ENCODE peak calls at places on chromosomes 16 and 17, in eight cellular contexts. P, G, Q, K, F, Z, B and M are unnamed samples.

GRCh38 chr16:64440421-64440831 is 681.4 kb downstream of the CDH11 start:
- DNase-seq in B (no peak), Q (peak), P (no peak), F (no peak), Z (no peak), G (no peak), K (peak), M (no peak)

GRCh38 chr16:84569382-84569987 is 48.4 kb downstream of the COTL1 start:
- DNase-seq in P (no peak), Z (peak), Q (no peak), K (no peak), G (no peak), F (no peak), B (no peak), M (no peak)

GRCh38 chr17:64186171-64187092 is 56.5 kb upstream of the ERN1 start:
- DNase-seq in B (no peak), K (no peak), P (no peak), Q (no peak), Z (no peak), G (no peak), F (no peak), M (no peak)

GRCh38 chr17:6755731-6756184 is at the start of gene XAF1:
- DNase-seq in P (peak), K (peak), Q (peak), Z (peak), B (no peak), F (peak), G (no peak), M (peak)

GRCh38 chr17:19724501-19725420 is 8.4 kb upstream of the SLC47A2 start:
- DNase-seq in F (peak), P (peak), Z (peak), B (no peak), K (no peak), Q (peak), G (no peak), M (no peak)

GRCh38 chr16:13529193-13529982 is 390.6 kb upstream of the ERCC4 start:
- DNase-seq in B (no peak), G (no peak), K (no peak), Z (no peak), Q (no peak), P (no peak), F (no peak), M (no peak)

GRCh38 chr16:82638095-82638798 is 11.5 kb downstream of the CDH13 start:
- DNase-seq in F (no peak), Z (no peak), B (no peak), Q (peak), P (no peak), K (no peak), G (no peak), M (no peak)

GRCh38 chr17:37399404-37399803 is 7.2 kb downstream of the ACACA start:
- DNase-seq in F (no peak), G (no peak), K (no peak), B (no peak), Q (peak), P (no peak), Z (no peak), M (no peak)

GRCh38 chr17:46931596-46931995 is 8.6 kb downstream of the GOSR2 start:
- DNase-seq in B (no peak), P (no peak), Q (no peak), K (no peak), F (no peak), G (no peak), Z (no peak), M (no peak)

GRCh38 chr16:86029131-86029741 is 130.3 kb downstream of the IRF8 start:
- DNase-seq in Q (peak), B (no peak), G (no peak), P (no peak), Z (peak), F (peak), K (no peak), M (no peak)

GRCh38 chr17:60641810-60642220 is 35.8 kb upstream of the BCAS3 start:
- DNase-seq in G (peak), Z (peak), F (no peak), P (peak), B (peak), K (peak), Q (peak), M (peak)

GRCh38 chr17:41717408-41718286 is 5.5 kb downstream of the GAST start:
- DNase-seq in B (no peak), F (no peak), P (no peak), G (no peak), Q (peak), Z (no peak), K (no peak), M (no peak)

GRCh38 chr17:39283896-39284295 is 58.2 kb upstream of the STAC2 start:
- DNase-seq in K (no peak), F (no peak), Z (no peak), P (no peak), Q (no peak), B (no peak), G (no peak), M (no peak)

GRCh38 chr16:12132290-12132689 is 155.8 kb downstream of the SNX29 start:
- DNase-seq in B (no peak), G (no peak), F (no peak), P (no peak), Z (no peak), K (peak), Q (peak), M (no peak)